ENCODE peak calls at places on chromosomes 4 and X, in eight cellular contexts. R is HepG2; E is tibial nerve; N is OCI-LY7; K is CD4-positive, CD25-positive, alpha-beta regulatory T cell; X is CD8-positive, alpha-beta T cell; O is CD8-positive, alpha-beta memory T cell; D is heart right ventricle. Q is an unnamed sample. For H3K4me1, the result is how much of the 10 kb centered on the place peaks cover.

GRCh38 chrX:11329016-11329415 is 35.8 kb downstream of the AMELX start:
- DNase-seq in N (no peak), D (no peak), X (no peak), O (no peak), R (no peak), E (no peak), K (no peak), Q (no peak)

GRCh38 chr4:147586637-147587036 is 30.6 kb upstream of the TMEM184C start:
- DNase-seq in R (no peak), N (no peak), D (no peak), K (no peak), X (no peak), E (no peak), O (no peak), Q (no peak)

GRCh38 chr4:99653921-99654890 is 3.4 kb downstream of the C4orf54 start:
- DNase-seq in D (no peak), O (no peak), E (no peak), R (no peak), N (no peak), X (no peak), K (no peak), Q (no peak)

GRCh38 chr4:188145626-188146025 is 6.4 kb downstream of the TRIML1 start:
- DNase-seq in N (no peak), O (no peak), E (no peak), K (no peak), R (no peak), D (no peak), X (no peak), Q (no peak)

GRCh38 chr4:150217804-150218203 is 139.6 kb downstream of the DCLK2 start:
- DNase-seq in E (no peak), X (no peak), D (peak), R (no peak), N (no peak), K (no peak), O (no peak), Q (peak)

GRCh38 chr4:117400039-117400835 is 314.9 kb upstream of the TRAM1L1 start:
- DNase-seq in D (no peak), N (no peak), R (peak), E (no peak), O (no peak), K (no peak), X (no peak), Q (peak)

GRCh38 chrX:2926664-2927275 is 2.4 kb downstream of the ARSD start:
- DNase-seq in D (no peak), R (no peak), E (no peak), K (no peak), X (no peak), O (no peak), N (no peak), Q (no peak)

GRCh38 chr4:186881521-186882220 is 158.0 kb upstream of the FAT1 start:
- DNase-seq in E (no peak), O (no peak), X (no peak), K (no peak), D (no peak), R (no peak), N (no peak), Q (no peak)

GRCh38 chrX:68599256-68600152 is 48.0 kb upstream of the STARD8 start:
- DNase-seq in R (no peak), X (no peak), O (no peak), N (peak), D (no peak), E (no peak), K (no peak), Q (peak)

GRCh38 chr4:68466751-68467150 is 19.5 kb downstream of the TMPRSS11E start:
- DNase-seq in O (no peak), E (no peak), D (no peak), K (no peak), N (no peak), X (no peak), R (no peak), Q (no peak)

GRCh38 chrX:112011376-112011775 is 71.2 kb downstream of the TRPC5 start:
- DNase-seq in K (no peak), D (no peak), O (no peak), R (no peak), N (no peak), E (no peak), X (no peak), Q (no peak)

GRCh38 chr4:146675171-146675570 is 36.5 kb downstream of the POU4F2 start:
- DNase-seq in K (no peak), E (no peak), O (no peak), X (no peak), R (no peak), D (no peak), N (no peak), Q (no peak)

GRCh38 chr4:56229947-56230346 is 157.3 kb downstream of the AASDH start:
- DNase-seq in E (no peak), O (no peak), D (no peak), N (peak), R (no peak), K (no peak), X (no peak), Q (no peak)

GRCh38 chr4:22190855-22191254 is 242.3 kb upstream of the KCNIP4 start:
- DNase-seq in O (no peak), N (no peak), D (no peak), K (no peak), X (no peak), E (no peak), R (no peak), Q (peak)

GRCh38 chr4:122584517-122584916 is 36.3 kb downstream of the IL21 start:
- DNase-seq in N (no peak), X (no peak), D (no peak), R (no peak), O (no peak), K (no peak), E (no peak), Q (no peak)

GRCh38 chr4:3461515-3462291 is 1.4 kb upstream of the DOK7 start:
- DNase-seq in R (no peak), K (no peak), X (no peak), O (no peak), N (no peak), E (no peak), D (peak), Q (no peak)

GRCh38 chr4:106541253-106541652 is 172.7 kb upstream of the GIMD1 start:
- DNase-seq in K (no peak), E (no peak), O (no peak), X (no peak), R (no peak), N (no peak), D (no peak), Q (no peak)

GRCh38 chr4:40583850-40584439 is 45.7 kb downstream of the RBM47 start:
- DNase-seq in K (no peak), R (no peak), N (no peak), X (no peak), E (no peak), D (no peak), O (no peak), Q (no peak)

GRCh38 chrX:97860206-97860605 is 976.5 kb downstream of the RPA4 start:
- DNase-seq in E (no peak), X (no peak), R (no peak), K (no peak), O (no peak), N (no peak), D (no peak), Q (no peak)

GRCh38 chr4:26264109-26264508 is 56.7 kb upstream of the RBPJ start:
- DNase-seq in X (no peak), N (no peak), O (no peak), R (no peak), D (no peak), K (no peak), E (no peak), Q (no peak)

GRCh38 chr4:26263165-26263564 is 57.6 kb upstream of the RBPJ start:
- DNase-seq in D (no peak), E (no peak), N (peak), K (no peak), O (no peak), X (no peak), R (no peak), Q (peak)

GRCh38 chr4:26269038-26269437 is 51.8 kb upstream of the RBPJ start:
- DNase-seq in X (no peak), D (no peak), O (no peak), R (no peak), K (no peak), N (no peak), E (no peak), Q (no peak)

GRCh38 chr4:26268246-26268645 is 52.6 kb upstream of the RBPJ start:
- DNase-seq in O (no peak), N (no peak), E (no peak), X (no peak), R (no peak), D (no peak), K (no peak), Q (no peak)

GRCh38 chr4:26267087-26267486 is 53.7 kb upstream of the RBPJ start:
- DNase-seq in X (no peak), N (no peak), D (peak), R (no peak), K (no peak), O (no peak), E (peak), Q (no peak)
- H3K4me1 ChIP-seq in X (under half), N (under half), D (under half), R (under half), K (under half), O (under half), E (under half), Q (under half)

GRCh38 chr4:1763550-1764080 is 29.5 kb upstream of the FGFR3 start:
- DNase-seq in N (peak), E (no peak), D (no peak), X (no peak), R (peak), K (no peak), O (no peak), Q (peak)
- H3K27ac ChIP-seq in N (no peak), E (peak), D (no peak), X (no peak), R (peak), K (no peak), O (no peak), Q (no peak)

DNA sequence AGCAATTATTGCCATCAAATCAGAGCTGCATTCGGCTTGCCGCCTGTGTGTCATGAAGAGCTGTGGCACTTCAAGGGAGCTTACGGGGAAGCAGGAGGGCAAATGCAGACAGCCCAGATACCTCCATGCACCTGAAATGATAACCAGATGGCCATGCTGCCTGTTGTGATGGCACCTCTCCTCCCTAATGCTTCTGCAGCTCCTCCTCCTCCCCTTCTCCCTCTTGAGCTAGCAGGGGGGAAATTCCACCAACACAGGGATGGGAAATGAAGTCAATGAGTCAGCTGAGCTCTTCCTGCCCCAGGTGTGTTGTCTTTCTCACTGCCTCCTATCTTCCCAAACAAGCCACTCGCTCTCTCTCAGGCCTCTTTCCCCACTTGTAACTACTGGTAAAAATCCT is 565.0 kb downstream of the BCOR start:
- DNase-seq in N (no peak), E (no peak), O (no peak), R (no peak), X (no peak), K (no peak), D (no peak), Q (no peak)
- H3K4me1 ChIP-seq in N (under half), E (under half), O (under half), R (under half), X (under half), K (under half), D (under half), Q (under half)

GRCh38 chr4:148849581-148849980 is 407.4 kb upstream of the NR3C2 start:
- DNase-seq in E (no peak), R (no peak), N (no peak), O (no peak), D (no peak), X (no peak), K (no peak), Q (no peak)
- H3K27ac ChIP-seq in E (no peak), R (no peak), N (no peak), O (no peak), D (no peak), X (no peak), K (no peak), Q (no peak)

GRCh38 chrX:71579990-71580380 is 1.7 kb downstream of the GCNA start:
- DNase-seq in O (no peak), D (no peak), E (no peak), X (no peak), N (no peak), R (no peak), K (no peak), Q (no peak)
- H3K4me1 ChIP-seq in O (under half), D (under half), E (under half), X (under half), N (under half), R (under half), K (under half), Q (under half)

GRCh38 chrX:69759921-69760625 is 144.2 kb downstream of the EDA start:
- DNase-seq in E (no peak), N (no peak), R (no peak), X (no peak), K (no peak), D (no peak), O (no peak), Q (no peak)
- H3K27ac ChIP-seq in E (peak), N (no peak), R (no peak), X (no peak), K (no peak), D (no peak), O (no peak), Q (no peak)

GRCh38 chr4:113576947-113577678 is 184.4 kb downstream of the CAMK2D start:
- DNase-seq in K (no peak), N (no peak), X (no peak), E (no peak), R (no peak), O (no peak), D (no peak), Q (no peak)

GRCh38 chr4:113574636-113575103 is 186.9 kb downstream of the CAMK2D start:
- DNase-seq in X (no peak), N (peak), E (no peak), K (no peak), R (no peak), O (no peak), D (no peak), Q (peak)

GRCh38 chr4:113575391-113575790 is 186.1 kb downstream of the CAMK2D start:
- DNase-seq in O (no peak), D (no peak), E (no peak), X (no peak), R (no peak), N (no peak), K (no peak), Q (no peak)

GRCh38 chr4:113582737-113583136 is 178.8 kb downstream of the CAMK2D start:
- DNase-seq in R (no peak), O (no peak), K (no peak), D (peak), N (no peak), E (no peak), X (no peak), Q (no peak)

DNA sequence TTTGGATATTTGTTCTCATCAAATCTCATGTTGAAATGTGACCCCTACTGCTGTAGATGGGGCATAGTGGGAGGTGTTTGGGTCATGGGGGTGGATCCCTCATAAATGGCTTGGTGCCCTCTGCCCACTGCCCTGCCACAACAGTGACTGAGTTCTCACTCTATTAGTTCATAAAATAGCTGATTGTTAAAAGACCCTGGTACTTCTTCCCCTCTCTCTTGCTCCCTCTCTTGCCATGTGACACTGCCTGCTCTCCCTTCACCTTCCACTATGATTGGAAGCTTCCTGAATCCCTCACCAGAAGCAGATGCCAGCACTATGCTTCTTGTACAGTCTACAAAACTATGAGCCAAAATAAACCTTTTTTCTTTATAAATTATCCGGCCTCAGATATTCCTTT is 182.2 kb downstream of the CAMK2D start:
- DNase-seq in N (no peak), O (no peak), X (no peak), K (no peak), R (no peak), E (no peak), D (no peak), Q (no peak)
- H3K4me1 ChIP-seq in N (half or more), O (under half), X (under half), K (under half), R (under half), E (under half), D (under half), Q (under half)